ENCODE peak calls at places on chromosome 20, in five cellular contexts. C is ACHN, M is T47D, F is adipocyte, P is GM18507. E is an unnamed sample.

GRCh38 chr20:41003143-41003932 is 25.3 kb upstream of the TOP1 start:
- DNase-seq in C (peak), M (peak), F (peak), P (no peak), E (peak)

GRCh38 chr20:49343246-49343645 is 65.4 kb upstream of the ZNFX1 start:
- DNase-seq in C (peak), M (no peak), F (no peak), P (no peak), E (no peak)

GRCh38 chr20:11810316-11811130 is 107.2 kb upstream of the BTBD3 start:
- DNase-seq in C (peak), M (no peak), F (peak), P (no peak), E (no peak)

GRCh38 chr20:676315-676937 is 824 bp upstream of the SCRT2 start:
- DNase-seq in C (no peak), M (no peak), F (no peak), P (no peak), E (peak)

GRCh38 chr20:61434361-61434781 is 182.3 kb downstream of the CDH4 start:
- DNase-seq in C (no peak), M (no peak), F (no peak), P (no peak), E (no peak)

GRCh38 chr20:44832724-44833123 is 22.4 kb upstream of the RIMS4 start:
- DNase-seq in C (no peak), M (peak), F (peak), P (no peak), E (no peak)

GRCh38 chr20:20318318-20319161 is 49.4 kb upstream of the INSM1 start:
- DNase-seq in C (no peak), M (no peak), F (no peak), P (no peak), E (no peak)

GRCh38 chr20:35325385-35325784 is 33.2 kb upstream of the FAM83C start:
- DNase-seq in C (no peak), M (no peak), F (no peak), P (no peak), E (no peak)

GRCh38 chr20:41340327-41341055 is at the start of gene LPIN3:
- DNase-seq in C (peak), M (peak), F (peak), P (peak), E (peak)

GRCh38 chr20:14992071-14992654 is 654.8 kb upstream of the FLRT3 start:
- DNase-seq in C (no peak), M (no peak), F (peak), P (no peak), E (no peak)

GRCh38 chr20:9119776-9120175 is 50.9 kb downstream of the PLCB4 start:
- DNase-seq in C (no peak), M (no peak), F (peak), P (no peak), E (peak)

GRCh38 chr20:32925481-32926196 is 66.9 kb downstream of the EFCAB8 start:
- DNase-seq in C (no peak), M (no peak), F (no peak), P (no peak), E (no peak)

GRCh38 chr20:49478754-49479689 is 3.4 kb downstream of the KCNB1 start:
- DNase-seq in C (no peak), M (no peak), F (no peak), P (no peak), E (no peak)

GRCh38 chr20:60749804-60750602 is 502.1 kb upstream of the CDH4 start:
- DNase-seq in C (no peak), M (peak), F (no peak), P (no peak), E (no peak)

GRCh38 chr20:57089701-57090144 is 176.7 kb downstream of the BMP7 start:
- DNase-seq in C (peak), M (peak), F (peak), P (peak), E (peak)

GRCh38 chr20:2752631-2753455 is 47.6 kb downstream of the CPXM1 start:
- DNase-seq in C (peak), M (peak), F (peak), P (peak), E (no peak)

GRCh38 chr20:42914302-42914701 is 275.4 kb downstream of the PTPRT start:
- DNase-seq in C (no peak), M (no peak), F (no peak), P (no peak), E (no peak)

GRCh38 chr20:10466325-10466724 is 31.2 kb downstream of the SLX4IP start:
- DNase-seq in C (no peak), M (no peak), F (no peak), P (no peak), E (no peak)

GRCh38 chr20:15200139-15200538 is 862.7 kb upstream of the FLRT3 start:
- DNase-seq in C (no peak), M (no peak), F (no peak), P (no peak), E (no peak)

GRCh38 chr20:7348253-7348652 is 580.8 kb downstream of the BMP2 start:
- DNase-seq in C (no peak), M (no peak), F (no peak), P (no peak), E (no peak)

GRCh38 chr20:33273117-33273851 is 9.7 kb upstream of the BPIFB1 start:
- DNase-seq in C (peak), M (no peak), F (no peak), P (no peak), E (no peak)

GRCh38 chr20:1327241-1327653 is 1.7 kb downstream of the SDCBP2 start:
- DNase-seq in C (no peak), M (no peak), F (peak), P (no peak), E (no peak)

GRCh38 chr20:38126146-38126912 is 38.7 kb downstream of the TGM2 start:
- DNase-seq in C (peak), M (no peak), F (no peak), P (no peak), E (no peak)

E was measured in aorta.